ENCODE peak calls at places on chromosomes 13 and 19, in seven cellular contexts. P, O, N, S, C, V and R are unnamed samples.

GRCh38 chr19:34313188-34313587 is 51.8 kb upstream of the GPI start:
- DNase-seq in P (peak; percentile 11), O (no peak), N (no peak), S (no peak), C (no peak), V (no peak), R (no peak)

GRCh38 chr13:76029088-76029487 is 393.0 kb downstream of the LMO7 start:
- DNase-seq in P (no peak), O (no peak), N (no peak), S (no peak), C (no peak), V (peak; percentile 20), R (no peak)

GRCh38 chr19:10508707-10509106 is 5.6 kb upstream of the KEAP1 start:
- DNase-seq in P (no peak), O (no peak), N (no peak), S (no peak), C (no peak), V (no peak), R (no peak)

GRCh38 chr13:57933606-57934005 is 302.1 kb downstream of the PCDH17 start:
- DNase-seq in P (no peak), O (no peak), N (no peak), S (no peak), C (no peak), V (no peak), R (no peak)

GRCh38 chr19:57748029-57748428 is 1.4 kb downstream of the ZNF776 start:
- DNase-seq in P (no peak), O (no peak), N (no peak), S (no peak), C (no peak), V (no peak), R (no peak)

GRCh38 chr13:20869540-20869939 is 33.0 kb downstream of the XPO4 start:
- DNase-seq in P (peak; percentile 18), O (peak; percentile 28), N (no peak), S (no peak), C (peak; percentile 6), V (peak; percentile 50), R (no peak)

GRCh38 chr13:27792393-27793218 is at the start of gene GSX1:
- DNase-seq in P (no peak), O (peak; percentile 65), N (peak; percentile 85), S (peak; percentile 95), C (no peak), V (no peak), R (peak; percentile 78)

GRCh38 chr19:41445575-41445974 is 2.6 kb downstream of the ERICH4 start:
- DNase-seq in P (no peak), O (no peak), N (no peak), S (no peak), C (no peak), V (no peak), R (peak; percentile 46)

GRCh38 chr13:110012102-110012739 is 225.8 kb upstream of the IRS2 start:
- DNase-seq in P (peak; percentile 62), O (peak; percentile 97), N (no peak), S (no peak), C (no peak), V (no peak), R (no peak)

GRCh38 chr13:100075700-100076587 is 12.9 kb upstream of the PCCA start:
- DNase-seq in P (no peak), O (no peak), N (no peak), S (no peak), C (no peak), V (peak; percentile 67), R (no peak)

GRCh38 chr13:110278859-110279258 is 28.1 kb downstream of the COL4A1 start:
- DNase-seq in P (no peak), O (no peak), N (no peak), S (no peak), C (no peak), V (no peak), R (no peak)

GRCh38 chr19:11089254-11090013 is at the start of gene LDLR:
- DNase-seq in P (peak; percentile 92), O (peak; percentile 94), N (peak; percentile 93), S (peak; percentile 94), C (peak; percentile 80), V (peak; percentile 89), R (peak; percentile 91)

GRCh38 chr19:645912-646797 is 6.5 kb downstream of the FGF22 start:
- DNase-seq in P (no peak), O (no peak), N (peak; percentile 75), S (no peak), C (no peak), V (no peak), R (no peak)

GRCh38 chr13:39406688-39407087 is 196.3 kb downstream of the LHFPL6 start:
- DNase-seq in P (no peak), O (peak; percentile 6), N (no peak), S (no peak), C (no peak), V (no peak), R (no peak)

GRCh38 chr19:5985098-5985783 is 7.3 kb upstream of the RANBP3 start:
- DNase-seq in P (no peak), O (peak; percentile 87), N (no peak), S (no peak), C (no peak), V (no peak), R (no peak)

GRCh38 chr19:16041571-16042386 is 34.5 kb upstream of the TPM4 start:
- DNase-seq in P (peak; percentile 86), O (peak; percentile 60), N (peak; percentile 97), S (peak; percentile 82), C (peak; percentile 90), V (peak; percentile 57), R (peak; percentile 93)

GRCh38 chr19:32674153-32674958 is 624 bp downstream of the ANKRD27 start:
- DNase-seq in P (no peak), O (no peak), N (no peak), S (no peak), C (peak; percentile 55), V (no peak), R (no peak)

GRCh38 chr19:19067276-19068072 is 3.7 kb downstream of the SLC25A42 start:
- DNase-seq in P (no peak), O (no peak), N (no peak), S (no peak), C (no peak), V (no peak), R (no peak)

GRCh38 chr19:33266971-33267484 is 35.3 kb downstream of the CEBPA start:
- DNase-seq in P (no peak), O (no peak), N (no peak), S (no peak), C (no peak), V (peak; percentile 56), R (no peak)

GRCh38 chr13:113862191-113862765 is 1.6 kb downstream of the GAS6 start:
- DNase-seq in P (no peak), O (peak; percentile 38), N (peak; percentile 75), S (no peak), C (no peak), V (no peak), R (no peak)

GRCh38 chr19:46353730-46354528 is 7.0 kb downstream of the PPP5C start:
- DNase-seq in P (no peak), O (no peak), N (no peak), S (no peak), C (no peak), V (no peak), R (no peak)

GRCh38 chr19:16106121-16106520 is 5.6 kb upstream of the RAB8A start:
- DNase-seq in P (peak; percentile 39), O (no peak), N (no peak), S (no peak), C (no peak), V (no peak), R (no peak)

GRCh38 chr19:31349160-31349881 is at the start of gene TSHZ3:
- DNase-seq in P (peak; percentile 94), O (peak; percentile 77), N (peak; percentile 92), S (peak; percentile 61), C (peak; percentile 89), V (peak; percentile 21), R (peak; percentile 93)

GRCh38 chr19:43806848-43807247 is 4.6 kb upstream of the LYPD5 start:
- DNase-seq in P (no peak), O (no peak), N (no peak), S (no peak), C (no peak), V (no peak), R (no peak)

GRCh38 chr19:48900477-48901452 is 653 bp downstream of the NUCB1 start:
- DNase-seq in P (no peak), O (peak; percentile 23), N (no peak), S (no peak), C (peak; percentile 63), V (no peak), R (no peak)

GRCh38 chr19:44356383-44357111 is at the start of gene ZNF112:
- DNase-seq in P (peak; percentile 96), O (peak; percentile 92), N (peak; percentile 91), S (peak; percentile 93), C (peak; percentile 67), V (no peak), R (peak; percentile 89)